ENCODE peak calls at places on chromosome 18, in eight cellular contexts. Q, G, J, R, Y, O, V and P are unnamed samples.

GRCh38 chr18:44128365-44128764 is 552.3 kb upstream of the SETBP1 start:
- DNase-seq in Q (no peak), G (no peak), J (no peak), R (peak), Y (peak), O (peak), V (peak), P (no peak)

GRCh38 chr18:45059695-45060094 is 379.0 kb downstream of the SETBP1 start:
- DNase-seq in Q (no peak), G (no peak), J (no peak), R (peak), Y (peak), O (peak), V (peak), P (no peak)

GRCh38 chr18:22846088-22846683 is 86.9 kb upstream of the RBBP8 start:
- DNase-seq in Q (no peak), G (no peak), J (no peak), R (peak), Y (peak), O (no peak), V (peak), P (no peak)

GRCh38 chr18:32333781-32334180 is 136.9 kb downstream of the GAREM1 start:
- DNase-seq in Q (no peak), G (no peak), J (no peak), R (no peak), Y (no peak), O (no peak), V (no peak), P (no peak)

GRCh38 chr18:75377258-75377657 is 50.2 kb downstream of the SMIM21 start:
- DNase-seq in Q (no peak), G (no peak), J (no peak), R (no peak), Y (no peak), O (no peak), V (peak), P (no peak)

GRCh38 chr18:48896875-48897511 is 53.8 kb downstream of the SMAD7 start:
- DNase-seq in Q (peak), G (no peak), J (peak), R (no peak), Y (peak), O (no peak), V (peak), P (peak)

GRCh38 chr18:3447035-3447894 is 2.7 kb upstream of the TGIF1 start:
- DNase-seq in Q (no peak), G (no peak), J (peak), R (peak), Y (peak), O (no peak), V (no peak), P (no peak)

GRCh38 chr18:12031836-12032235 is 50.5 kb downstream of the IMPA2 start:
- DNase-seq in Q (no peak), G (no peak), J (peak), R (peak), Y (no peak), O (no peak), V (peak), P (no peak)

GRCh38 chr18:25233582-25234362 is 118.2 kb downstream of the ZNF521 start:
- DNase-seq in Q (no peak), G (no peak), J (no peak), R (peak), Y (peak), O (no peak), V (peak), P (no peak)

GRCh38 chr18:79483971-79484491 is 88.3 kb downstream of the NFATC1 start:
- DNase-seq in Q (no peak), G (no peak), J (no peak), R (no peak), Y (no peak), O (no peak), V (no peak), P (peak)

GRCh38 chr18:46622999-46623398 is 34.0 kb downstream of the LOXHD1 start:
- DNase-seq in Q (no peak), G (no peak), J (no peak), R (peak), Y (peak), O (no peak), V (peak), P (no peak)

GRCh38 chr18:74222710-74223497 is 68.9 kb downstream of the CYB5A start:
- DNase-seq in Q (no peak), G (no peak), J (no peak), R (peak), Y (no peak), O (no peak), V (no peak), P (no peak)